ENCODE peak calls at places on chromosomes 4 and X, in five cellular contexts. One of them, this sample, is unnamed.

GRCh38 chr4:15653864-15654391 is 1.2 kb downstream of the FBXL5 start:
- ATAC-seq in natural killer cell treated with Interleukin-12 subunit alpha and Interleukin-12 subunit beta and Interleukin-15 and Interleukin-18, amount 100 ng/mL, for 72 hours: no peak
- ATAC-seq in left cardiac atrium: no peak
- ATAC-seq in left ventricle myocardium superior: peak
- ATAC-seq in foreskin keratinocyte: peak
- ATAC-seq in this sample: no peak

GRCh38 chr4:30842689-30843088 is 122.5 kb downstream of the PCDH7 start:
- ATAC-seq in natural killer cell treated with Interleukin-12 subunit alpha and Interleukin-12 subunit beta and Interleukin-15 and Interleukin-18, amount 100 ng/mL, for 72 hours: no peak
- ATAC-seq in left ventricle myocardium superior: no peak
- ATAC-seq in foreskin keratinocyte: no peak
- ATAC-seq in left cardiac atrium: no peak
- ATAC-seq in this sample: no peak

GRCh38 chr4:114263233-114263632 is 283.8 kb upstream of the ARSJ start:
- ATAC-seq in foreskin keratinocyte: peak
- ATAC-seq in left cardiac atrium: no peak
- ATAC-seq in left ventricle myocardium superior: no peak
- ATAC-seq in natural killer cell treated with Interleukin-12 subunit alpha and Interleukin-12 subunit beta and Interleukin-15 and Interleukin-18, amount 100 ng/mL, for 72 hours: no peak
- ATAC-seq in this sample: no peak

GRCh38 chrX:134580947-134581346 is 77.3 kb downstream of the PLAC1 start:
- ATAC-seq in foreskin keratinocyte: no peak
- ATAC-seq in natural killer cell treated with Interleukin-12 subunit alpha and Interleukin-12 subunit beta and Interleukin-15 and Interleukin-18, amount 100 ng/mL, for 72 hours: no peak
- ATAC-seq in left ventricle myocardium superior: peak
- ATAC-seq in left cardiac atrium: peak
- ATAC-seq in this sample: no peak

GRCh38 chr4:115396034-115396433 is 282.6 kb upstream of the NDST4 start:
- ATAC-seq in natural killer cell treated with Interleukin-12 subunit alpha and Interleukin-12 subunit beta and Interleukin-15 and Interleukin-18, amount 100 ng/mL, for 72 hours: no peak
- ATAC-seq in left cardiac atrium: no peak
- ATAC-seq in foreskin keratinocyte: no peak
- ATAC-seq in left ventricle myocardium superior: no peak
- ATAC-seq in this sample: no peak

GRCh38 chr4:94649381-94650128 is 108.2 kb upstream of the BMPR1B start:
- ATAC-seq in left cardiac atrium: no peak
- ATAC-seq in foreskin keratinocyte: no peak
- ATAC-seq in left ventricle myocardium superior: no peak
- ATAC-seq in natural killer cell treated with Interleukin-12 subunit alpha and Interleukin-12 subunit beta and Interleukin-15 and Interleukin-18, amount 100 ng/mL, for 72 hours: no peak
- ATAC-seq in this sample: no peak

GRCh38 chr4:7128651-7129050 is 60.8 kb upstream of the GRPEL1 start:
- ATAC-seq in natural killer cell treated with Interleukin-12 subunit alpha and Interleukin-12 subunit beta and Interleukin-15 and Interleukin-18, amount 100 ng/mL, for 72 hours: no peak
- ATAC-seq in left cardiac atrium: no peak
- ATAC-seq in foreskin keratinocyte: no peak
- ATAC-seq in left ventricle myocardium superior: no peak
- ATAC-seq in this sample: no peak

GRCh38 chr4:142480244-142480643 is 365.9 kb downstream of the INPP4B start:
- ATAC-seq in foreskin keratinocyte: no peak
- ATAC-seq in natural killer cell treated with Interleukin-12 subunit alpha and Interleukin-12 subunit beta and Interleukin-15 and Interleukin-18, amount 100 ng/mL, for 72 hours: no peak
- ATAC-seq in left cardiac atrium: no peak
- ATAC-seq in left ventricle myocardium superior: no peak
- ATAC-seq in this sample: no peak

GRCh38 chr4:108851346-108851745 is 88.5 kb upstream of the ETNPPL start:
- ATAC-seq in natural killer cell treated with Interleukin-12 subunit alpha and Interleukin-12 subunit beta and Interleukin-15 and Interleukin-18, amount 100 ng/mL, for 72 hours: no peak
- ATAC-seq in left cardiac atrium: no peak
- ATAC-seq in foreskin keratinocyte: no peak
- ATAC-seq in left ventricle myocardium superior: no peak
- ATAC-seq in this sample: no peak

GRCh38 chr4:3252831-3253641 is 4.1 kb downstream of the MSANTD1 start:
- ATAC-seq in left cardiac atrium: no peak
- ATAC-seq in left ventricle myocardium superior: no peak
- ATAC-seq in natural killer cell treated with Interleukin-12 subunit alpha and Interleukin-12 subunit beta and Interleukin-15 and Interleukin-18, amount 100 ng/mL, for 72 hours: no peak
- ATAC-seq in foreskin keratinocyte: no peak
- ATAC-seq in this sample: no peak

GRCh38 chr4:107736924-107737448 is 17.0 kb upstream of the PAPSS1 start:
- ATAC-seq in natural killer cell treated with Interleukin-12 subunit alpha and Interleukin-12 subunit beta and Interleukin-15 and Interleukin-18, amount 100 ng/mL, for 72 hours: peak
- ATAC-seq in left ventricle myocardium superior: peak
- ATAC-seq in foreskin keratinocyte: peak
- ATAC-seq in left cardiac atrium: no peak
- ATAC-seq in this sample: peak